ENCODE peak calls at places on chromosomes 7 and 10, in nine cellular contexts. One of them, this sample, is unnamed.

GRCh38 chr10:29254123-29255046 is 34.5 kb upstream of the LYZL1 start:
- DNase-seq in brain microvascular endothelial cell: peak; percentile 95
- DNase-seq in testis: no peak
- DNase-seq in left ventricle myocardium inferior: no peak
- DNase-seq in WERI-Rb-1: no peak
- DNase-seq in stomach: no peak
- DNase-seq in ovary: no peak
- DNase-seq in fibroblast of mammary gland: no peak
- DNase-seq in heart left ventricle: peak; percentile 31
- DNase-seq in this sample: no peak

GRCh38 chr7:1665721-1666250 is 4.3 kb upstream of the ELFN1 start:
- DNase-seq in brain microvascular endothelial cell: no peak
- DNase-seq in testis: no peak
- DNase-seq in left ventricle myocardium inferior: peak; percentile 56
- DNase-seq in WERI-Rb-1: peak; percentile 42
- DNase-seq in stomach: no peak
- DNase-seq in ovary: no peak
- DNase-seq in fibroblast of mammary gland: peak; percentile 17
- DNase-seq in heart left ventricle: no peak
- DNase-seq in this sample: no peak

GRCh38 chr7:30086529-30086928 is 48.3 kb upstream of the MTURN start:
- DNase-seq in brain microvascular endothelial cell: no peak
- DNase-seq in testis: no peak
- DNase-seq in left ventricle myocardium inferior: no peak
- DNase-seq in WERI-Rb-1: no peak
- DNase-seq in stomach: no peak
- DNase-seq in ovary: no peak
- DNase-seq in fibroblast of mammary gland: no peak
- DNase-seq in heart left ventricle: no peak
- DNase-seq in this sample: no peak

GRCh38 chr7:37310322-37311080 is 138.2 kb downstream of the ELMO1 start:
- DNase-seq in brain microvascular endothelial cell: no peak
- DNase-seq in testis: no peak
- DNase-seq in left ventricle myocardium inferior: no peak
- DNase-seq in WERI-Rb-1: no peak
- DNase-seq in stomach: no peak
- DNase-seq in ovary: no peak
- DNase-seq in fibroblast of mammary gland: no peak
- DNase-seq in heart left ventricle: no peak
- DNase-seq in this sample: no peak

GRCh38 chr10:95832216-95833037 is 75.3 kb upstream of the CC2D2B start:
- DNase-seq in brain microvascular endothelial cell: no peak
- DNase-seq in testis: no peak
- DNase-seq in left ventricle myocardium inferior: no peak
- DNase-seq in WERI-Rb-1: no peak
- DNase-seq in stomach: no peak
- DNase-seq in ovary: no peak
- DNase-seq in fibroblast of mammary gland: no peak
- DNase-seq in heart left ventricle: no peak
- DNase-seq in this sample: no peak

GRCh38 chr7:84985073-84985784 is 201.6 kb downstream of the SEMA3D start:
- DNase-seq in brain microvascular endothelial cell: no peak
- DNase-seq in testis: no peak
- DNase-seq in left ventricle myocardium inferior: no peak
- DNase-seq in WERI-Rb-1: no peak
- DNase-seq in stomach: no peak
- DNase-seq in ovary: no peak
- DNase-seq in fibroblast of mammary gland: no peak
- DNase-seq in heart left ventricle: no peak
- DNase-seq in this sample: no peak

GRCh38 chr10:86217386-86218080 is 149.1 kb downstream of the GRID1 start:
- DNase-seq in brain microvascular endothelial cell: no peak
- DNase-seq in testis: no peak
- DNase-seq in left ventricle myocardium inferior: no peak
- DNase-seq in WERI-Rb-1: no peak
- DNase-seq in stomach: no peak
- DNase-seq in ovary: no peak
- DNase-seq in fibroblast of mammary gland: no peak
- DNase-seq in heart left ventricle: no peak
- DNase-seq in this sample: no peak

GRCh38 chr7:139776486-139777303 is 1.1 kb downstream of the HIPK2 start:
- DNase-seq in brain microvascular endothelial cell: peak; percentile 39
- DNase-seq in testis: peak; percentile 37
- DNase-seq in left ventricle myocardium inferior: no peak
- DNase-seq in WERI-Rb-1: peak; percentile 26
- DNase-seq in stomach: no peak
- DNase-seq in ovary: peak; percentile 9
- DNase-seq in fibroblast of mammary gland: peak; percentile 40
- DNase-seq in heart left ventricle: no peak
- DNase-seq in this sample: peak; percentile 22

DNA sequence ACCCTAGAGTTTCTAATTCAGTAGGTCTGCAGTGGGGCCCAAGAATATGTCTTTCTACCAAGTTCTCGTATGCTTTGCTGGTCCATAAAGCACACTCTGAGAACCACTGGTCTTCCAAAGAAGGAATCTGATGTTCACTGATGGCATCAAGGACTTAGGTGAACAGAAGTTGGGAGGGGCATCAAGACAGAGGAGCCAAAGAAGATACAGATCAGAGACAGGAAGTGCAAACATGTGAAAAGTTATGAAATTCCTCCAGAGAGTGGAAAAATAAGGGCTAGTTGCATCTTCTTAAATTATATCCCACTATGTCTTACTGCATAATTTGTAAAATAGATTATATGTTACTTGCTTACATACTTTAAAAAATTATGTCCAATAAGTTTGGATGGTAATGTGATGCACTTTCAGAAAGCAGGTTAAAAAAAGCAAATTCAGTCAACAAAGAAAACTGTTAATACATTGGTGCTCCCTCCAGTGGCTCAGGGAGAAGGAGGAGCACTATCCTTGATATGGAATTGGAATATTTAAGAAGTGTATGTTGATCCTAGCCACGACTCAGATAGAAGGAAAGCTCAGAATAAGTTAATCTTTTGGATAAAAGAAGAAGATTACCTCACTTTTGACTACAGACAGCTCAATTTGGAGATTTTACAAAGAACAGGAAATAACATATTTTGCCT is 35.8 kb downstream of the CREB3L2 start:
- DNase-seq in brain microvascular endothelial cell: no peak
- DNase-seq in testis: no peak
- DNase-seq in left ventricle myocardium inferior: no peak
- DNase-seq in WERI-Rb-1: no peak
- DNase-seq in stomach: no peak
- DNase-seq in ovary: no peak
- DNase-seq in fibroblast of mammary gland: no peak
- DNase-seq in heart left ventricle: no peak
- DNase-seq in this sample: no peak
- TF ChIP-seq CTCF in brain microvascular endothelial cell: peak; percentile 52
- TF ChIP-seq CTCF in testis: no peak
- TF ChIP-seq CTCF in left ventricle myocardium inferior: no peak
- TF ChIP-seq CTCF in WERI-Rb-1: no peak
- TF ChIP-seq CTCF in stomach: no peak
- TF ChIP-seq CTCF in ovary: no peak
- TF ChIP-seq CTCF in fibroblast of mammary gland: peak; percentile 23
- TF ChIP-seq CTCF in heart left ventricle: no peak
- TF ChIP-seq CTCF in this sample: no peak

GRCh38 chr10:6520138-6520537 is 59.9 kb downstream of the PRKCQ start:
- DNase-seq in brain microvascular endothelial cell: no peak
- DNase-seq in testis: no peak
- DNase-seq in left ventricle myocardium inferior: no peak
- DNase-seq in WERI-Rb-1: no peak
- DNase-seq in stomach: no peak
- DNase-seq in ovary: no peak
- DNase-seq in fibroblast of mammary gland: no peak
- DNase-seq in heart left ventricle: no peak
- DNase-seq in this sample: no peak
- TF ChIP-seq CTCF in brain microvascular endothelial cell: no peak
- TF ChIP-seq CTCF in testis: no peak
- TF ChIP-seq CTCF in left ventricle myocardium inferior: no peak
- TF ChIP-seq CTCF in WERI-Rb-1: no peak
- TF ChIP-seq CTCF in stomach: no peak
- TF ChIP-seq CTCF in ovary: no peak
- TF ChIP-seq CTCF in fibroblast of mammary gland: no peak
- TF ChIP-seq CTCF in heart left ventricle: no peak
- TF ChIP-seq CTCF in this sample: no peak

GRCh38 chr10:113283189-113283588 is 269.7 kb upstream of the HABP2 start:
- DNase-seq in brain microvascular endothelial cell: no peak
- DNase-seq in testis: no peak
- DNase-seq in left ventricle myocardium inferior: no peak
- DNase-seq in WERI-Rb-1: no peak
- DNase-seq in stomach: no peak
- DNase-seq in ovary: no peak
- DNase-seq in fibroblast of mammary gland: no peak
- DNase-seq in heart left ventricle: no peak
- DNase-seq in this sample: no peak
- TF ChIP-seq CTCF in brain microvascular endothelial cell: peak; percentile 41
- TF ChIP-seq CTCF in testis: no peak
- TF ChIP-seq CTCF in left ventricle myocardium inferior: no peak
- TF ChIP-seq CTCF in WERI-Rb-1: peak; percentile 53
- TF ChIP-seq CTCF in stomach: no peak
- TF ChIP-seq CTCF in ovary: no peak
- TF ChIP-seq CTCF in fibroblast of mammary gland: peak; percentile 15
- TF ChIP-seq CTCF in heart left ventricle: no peak
- TF ChIP-seq CTCF in this sample: no peak

DNA sequence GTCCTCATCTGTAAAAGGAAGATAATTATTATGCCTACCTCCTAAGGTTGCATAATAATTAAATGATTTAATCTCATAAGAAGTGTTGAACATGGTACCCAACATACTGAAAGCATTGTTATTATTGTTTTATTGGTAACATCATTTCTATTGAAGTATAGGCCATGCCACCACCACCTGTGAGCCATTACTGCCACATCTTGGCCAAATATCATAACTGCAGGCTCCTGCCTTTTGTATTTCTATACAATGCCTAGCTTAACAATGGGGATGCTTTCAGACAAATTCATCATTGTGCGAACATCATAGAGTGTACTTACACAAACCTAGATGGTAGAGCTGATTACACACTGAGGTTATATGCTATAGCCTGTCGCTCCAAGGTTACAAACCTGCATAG is 61.1 kb upstream of the NPSR1 start:
- DNase-seq in brain microvascular endothelial cell: peak; percentile 13
- DNase-seq in testis: peak; percentile 25
- DNase-seq in left ventricle myocardium inferior: no peak
- DNase-seq in WERI-Rb-1: peak; percentile 26
- DNase-seq in stomach: no peak
- DNase-seq in ovary: no peak
- DNase-seq in fibroblast of mammary gland: no peak
- DNase-seq in heart left ventricle: no peak
- DNase-seq in this sample: no peak
- TF ChIP-seq CTCF in brain microvascular endothelial cell: peak; percentile 12
- TF ChIP-seq CTCF in testis: peak; percentile 5
- TF ChIP-seq CTCF in left ventricle myocardium inferior: peak; percentile 65
- TF ChIP-seq CTCF in WERI-Rb-1: peak; percentile 65
- TF ChIP-seq CTCF in stomach: no peak
- TF ChIP-seq CTCF in ovary: no peak
- TF ChIP-seq CTCF in fibroblast of mammary gland: peak; percentile 12
- TF ChIP-seq CTCF in heart left ventricle: peak; percentile 30
- TF ChIP-seq CTCF in this sample: peak; percentile 61

GRCh38 chr10:60957667-60958221 is 13.8 kb upstream of the RHOBTB1 start:
- DNase-seq in brain microvascular endothelial cell: no peak
- DNase-seq in testis: no peak
- DNase-seq in left ventricle myocardium inferior: no peak
- DNase-seq in WERI-Rb-1: no peak
- DNase-seq in stomach: no peak
- DNase-seq in ovary: no peak
- DNase-seq in fibroblast of mammary gland: no peak
- DNase-seq in heart left ventricle: no peak
- DNase-seq in this sample: no peak

GRCh38 chr10:60960913-60961312 is 16.9 kb upstream of the RHOBTB1 start:
- DNase-seq in brain microvascular endothelial cell: no peak
- DNase-seq in testis: no peak
- DNase-seq in left ventricle myocardium inferior: no peak
- DNase-seq in WERI-Rb-1: no peak
- DNase-seq in stomach: no peak
- DNase-seq in ovary: no peak
- DNase-seq in fibroblast of mammary gland: no peak
- DNase-seq in heart left ventricle: no peak
- DNase-seq in this sample: no peak

GRCh38 chr10:60962946-60963345 is 19.0 kb upstream of the RHOBTB1 start:
- DNase-seq in brain microvascular endothelial cell: peak; percentile 46
- DNase-seq in testis: no peak
- DNase-seq in left ventricle myocardium inferior: no peak
- DNase-seq in WERI-Rb-1: no peak
- DNase-seq in stomach: no peak
- DNase-seq in ovary: no peak
- DNase-seq in fibroblast of mammary gland: peak; percentile 19
- DNase-seq in heart left ventricle: no peak
- DNase-seq in this sample: no peak

GRCh38 chr10:60958892-60959601 is 15.1 kb upstream of the RHOBTB1 start:
- DNase-seq in brain microvascular endothelial cell: peak; percentile 20
- DNase-seq in testis: no peak
- DNase-seq in left ventricle myocardium inferior: no peak
- DNase-seq in WERI-Rb-1: no peak
- DNase-seq in stomach: no peak
- DNase-seq in ovary: no peak
- DNase-seq in fibroblast of mammary gland: peak; percentile 76
- DNase-seq in heart left ventricle: no peak
- DNase-seq in this sample: no peak

GRCh38 chr10:60960031-60960430 is 16.0 kb upstream of the RHOBTB1 start:
- DNase-seq in brain microvascular endothelial cell: no peak
- DNase-seq in testis: no peak
- DNase-seq in left ventricle myocardium inferior: no peak
- DNase-seq in WERI-Rb-1: no peak
- DNase-seq in stomach: no peak
- DNase-seq in ovary: no peak
- DNase-seq in fibroblast of mammary gland: no peak
- DNase-seq in heart left ventricle: no peak
- DNase-seq in this sample: no peak
- TF ChIP-seq CTCF in brain microvascular endothelial cell: no peak
- TF ChIP-seq CTCF in testis: no peak
- TF ChIP-seq CTCF in left ventricle myocardium inferior: no peak
- TF ChIP-seq CTCF in WERI-Rb-1: no peak
- TF ChIP-seq CTCF in stomach: no peak
- TF ChIP-seq CTCF in ovary: no peak
- TF ChIP-seq CTCF in fibroblast of mammary gland: no peak
- TF ChIP-seq CTCF in heart left ventricle: no peak
- TF ChIP-seq CTCF in this sample: no peak

DNA sequence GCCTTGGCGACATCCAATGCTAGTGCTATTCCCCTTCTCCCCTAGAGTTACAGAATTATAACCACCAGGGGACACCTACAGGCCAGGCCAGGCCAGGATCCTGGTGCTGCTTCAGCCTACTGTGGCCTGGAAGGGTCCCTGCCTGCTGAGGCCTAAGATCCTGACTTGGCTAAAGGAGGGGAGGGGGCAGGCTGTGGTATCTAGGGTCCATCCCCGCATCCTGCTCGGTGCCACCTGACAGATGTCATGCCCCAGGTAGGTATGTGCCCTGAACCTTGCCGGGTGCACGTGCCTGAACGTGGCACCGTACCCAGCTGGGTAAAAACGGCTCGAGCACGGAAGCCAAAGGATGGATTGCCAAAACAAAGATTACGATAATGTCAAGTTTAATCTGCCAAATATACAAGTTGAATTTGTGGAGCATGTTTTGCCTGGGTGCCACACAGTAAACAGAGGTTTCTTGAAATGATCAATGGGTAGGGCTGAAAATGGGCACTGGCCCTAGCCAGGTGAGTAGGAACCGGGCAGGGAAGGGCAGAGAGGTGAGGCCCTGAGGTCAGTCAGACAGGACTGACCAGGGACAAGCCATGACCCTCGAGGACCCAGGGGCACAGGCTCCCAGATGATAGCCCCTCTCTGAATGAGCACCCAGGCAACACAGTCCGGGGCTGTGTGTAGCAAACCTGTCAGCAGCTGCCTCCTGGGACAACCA is 12.6 kb downstream of the PDAP1 start:
- DNase-seq in brain microvascular endothelial cell: no peak
- DNase-seq in testis: no peak
- DNase-seq in left ventricle myocardium inferior: no peak
- DNase-seq in WERI-Rb-1: no peak
- DNase-seq in stomach: no peak
- DNase-seq in ovary: no peak
- DNase-seq in fibroblast of mammary gland: no peak
- DNase-seq in heart left ventricle: no peak
- DNase-seq in this sample: no peak
- TF ChIP-seq CTCF in brain microvascular endothelial cell: peak; percentile 32
- TF ChIP-seq CTCF in testis: no peak
- TF ChIP-seq CTCF in left ventricle myocardium inferior: no peak
- TF ChIP-seq CTCF in WERI-Rb-1: no peak
- TF ChIP-seq CTCF in stomach: no peak
- TF ChIP-seq CTCF in ovary: no peak
- TF ChIP-seq CTCF in fibroblast of mammary gland: no peak
- TF ChIP-seq CTCF in heart left ventricle: no peak
- TF ChIP-seq CTCF in this sample: peak; percentile 21